ENCODE peak calls at places on chromosomes 5 and 9, in five cellular contexts. U, H, Z, A and G are unnamed samples.

GRCh38 chr5:40754381-40755092 is 1.2 kb downstream of the TTC33 start:
- DNase-seq in Z (no peak), A (no peak), U (no peak), H (no peak), G (no peak)

GRCh38 chr5:168215646-168216045 is 75.8 kb upstream of the WWC1 start:
- DNase-seq in H (no peak), Z (no peak), A (no peak), U (no peak), G (no peak)

GRCh38 chr9:27368317-27368985 is 71.5 kb upstream of the EQTN start:
- DNase-seq in U (no peak), Z (no peak), A (no peak), H (no peak), G (no peak)

GRCh38 chr5:138898336-138898735 is 23.2 kb upstream of the LRRTM2 start:
- DNase-seq in Z (no peak), U (no peak), H (no peak), A (no peak), G (no peak)

GRCh38 chr5:6556089-6556801 is 76.6 kb downstream of the NSUN2 start:
- DNase-seq in A (no peak), Z (no peak), U (peak), H (no peak), G (peak)

GRCh38 chr5:66867622-66868322 is 271.6 kb downstream of the MAST4 start:
- DNase-seq in A (no peak), H (no peak), U (no peak), Z (no peak), G (no peak)

GRCh38 chr5:180816608-180817534 is 14.3 kb upstream of the MGAT1 start:
- DNase-seq in A (no peak), U (no peak), H (no peak), Z (no peak), G (no peak)

GRCh38 chr9:19379697-19380046 is 364 bp downstream of the RPS6 start:
- DNase-seq in A (peak), H (no peak), U (no peak), Z (peak), G (no peak)

GRCh38 chr5:137333461-137333860 is 165.7 kb downstream of the SPOCK1 start:
- DNase-seq in U (no peak), H (no peak), Z (no peak), A (no peak), G (no peak)

GRCh38 chr9:120931278-120932085 is 4.9 kb upstream of the TRAF1 start:
- DNase-seq in A (no peak), U (peak), H (no peak), Z (no peak), G (no peak)

GRCh38 chr9:136769710-136770191 is 5.4 kb upstream of the LCN15 start:
- DNase-seq in Z (no peak), U (peak), A (no peak), H (no peak), G (no peak)

GRCh38 chr9:123360161-123361085 is 4.4 kb downstream of the CRB2 start:
- DNase-seq in Z (no peak), U (no peak), A (peak), H (no peak), G (no peak)

GRCh38 chr9:138102246-138103051 is 224.9 kb downstream of the CACNA1B start:
- DNase-seq in Z (peak), A (no peak), H (no peak), U (no peak), G (peak)

GRCh38 chr5:75681125-75681830 is 36.0 kb downstream of the POC5 start:
- DNase-seq in H (no peak), A (no peak), Z (no peak), U (peak), G (no peak)
- TF ChIP-seq CTCF in H (peak), A (peak), Z (peak), U (peak), G (peak)

GRCh38 chr5:112604741-112605390 is 132.8 kb upstream of the APC start:
- DNase-seq in U (no peak), Z (no peak), A (no peak), H (no peak), G (no peak)
- TF ChIP-seq CTCF in U (no peak), Z (no peak), A (peak), H (peak), G (no peak)

GRCh38 chr5:174725991-174726601 is 1.7 kb downstream of the MSX2 start:
- DNase-seq in H (no peak), A (no peak), U (no peak), Z (no peak), G (no peak)

GRCh38 chr5:174723315-174723978 is 935 bp upstream of the MSX2 start:
- DNase-seq in Z (no peak), U (no peak), A (no peak), H (no peak), G (no peak)

GRCh38 chr5:174725261-174725990 is 1.0 kb downstream of the MSX2 start:
- DNase-seq in A (no peak), U (peak), H (no peak), Z (no peak), G (no peak)

GRCh38 chr5:174723979-174724483 is 351 bp upstream of the MSX2 start:
- DNase-seq in Z (no peak), A (no peak), H (no peak), U (peak), G (no peak)

DNA sequence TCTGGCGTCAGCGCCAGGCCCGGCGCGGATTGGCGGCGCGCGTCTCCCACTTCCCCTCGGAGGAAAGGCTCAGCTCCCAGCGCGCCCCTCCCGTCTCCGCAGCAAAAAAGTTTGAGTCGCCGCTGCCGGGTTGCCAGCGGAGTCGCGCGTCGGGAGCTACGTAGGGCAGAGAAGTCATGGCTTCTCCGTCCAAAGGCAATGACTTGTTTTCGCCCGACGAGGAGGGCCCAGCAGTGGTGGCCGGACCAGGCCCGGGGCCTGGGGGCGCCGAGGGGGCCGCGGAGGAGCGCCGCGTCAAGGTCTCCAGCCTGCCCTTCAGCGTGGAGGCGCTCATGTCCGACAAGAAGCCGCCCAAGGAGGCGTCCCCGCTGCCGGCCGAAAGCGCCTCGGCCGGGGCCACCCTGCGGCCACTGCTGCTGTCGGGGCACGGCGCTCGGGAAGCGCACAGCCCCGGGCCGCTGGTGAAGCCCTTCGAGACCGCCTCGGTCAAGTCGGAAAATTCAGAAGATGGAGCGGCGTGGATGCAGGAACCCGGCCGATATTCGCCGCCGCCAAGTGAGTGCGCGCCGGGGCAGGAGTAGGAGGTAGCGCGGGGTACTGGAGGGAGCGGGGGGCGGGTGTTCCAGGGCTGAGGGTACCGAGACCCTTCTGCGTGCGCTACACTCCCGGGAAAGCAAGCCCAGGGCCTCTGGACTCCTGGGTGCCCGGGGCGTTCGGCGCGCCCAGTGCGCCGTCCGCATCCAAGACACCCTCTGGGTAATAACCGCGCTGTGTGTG is at the start of gene MSX2:
- DNase-seq in Z (peak), A (peak), H (peak), U (peak), G (peak)
- TF ChIP-seq CTCF in Z (no peak), A (no peak), H (no peak), U (no peak), G (peak)

GRCh38 chr9:124855566-124855943 is 2.3 kb downstream of the WDR38 start:
- DNase-seq in H (no peak), A (no peak), Z (peak), U (no peak), G (no peak)

GRCh38 chr9:124857533-124858162 is 4.1 kb downstream of the RPL35 start:
- DNase-seq in Z (no peak), U (no peak), A (no peak), H (no peak), G (no peak)

GRCh38 chr9:124854822-124855221 is 1.6 kb downstream of the WDR38 start:
- DNase-seq in H (no peak), A (no peak), Z (no peak), U (no peak), G (no peak)

GRCh38 chr9:124854161-124854560 is 901 bp downstream of the WDR38 start:
- DNase-seq in H (no peak), Z (peak), A (no peak), U (no peak), G (no peak)

DNA sequence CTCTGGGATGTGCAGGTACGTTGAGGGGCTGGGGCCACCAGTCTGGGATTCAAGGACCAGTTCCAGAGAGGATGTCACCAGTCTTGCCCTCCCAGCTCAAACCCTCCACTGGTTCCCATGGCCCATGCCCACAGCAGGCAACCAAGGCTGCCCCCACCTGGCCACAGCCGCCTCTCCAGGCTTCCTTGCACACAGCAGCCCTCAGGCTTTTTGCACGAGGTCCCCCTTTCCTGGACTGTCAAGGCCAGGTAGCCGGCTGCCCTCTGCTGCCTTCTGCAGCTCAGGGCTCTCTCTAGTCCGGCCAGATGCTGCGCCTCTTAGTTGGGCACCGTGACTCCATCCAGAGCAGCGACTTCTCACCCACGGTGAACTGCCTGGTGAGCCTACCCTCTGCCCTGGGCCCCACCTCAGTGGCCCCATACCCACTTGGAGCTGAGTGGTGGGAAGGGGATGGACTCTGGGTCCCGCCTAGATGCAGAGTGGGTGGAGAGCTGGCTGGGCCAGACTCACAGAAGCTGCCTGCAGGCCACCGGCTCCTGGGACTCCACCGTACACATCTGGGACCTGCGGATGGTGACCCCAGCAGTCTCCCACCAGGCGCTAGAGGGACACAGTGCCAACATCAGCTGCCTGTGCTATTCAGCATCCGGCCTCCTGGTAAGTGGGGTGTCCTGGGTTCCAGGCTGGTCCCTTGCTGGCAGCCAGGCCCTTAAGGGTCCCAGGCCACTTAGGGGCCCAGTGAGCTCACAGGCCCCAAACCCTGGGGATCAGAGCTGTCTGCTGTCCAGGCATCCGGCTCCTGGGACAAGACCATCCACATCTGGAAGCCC is 2.9 kb downstream of the WDR38 start:
- DNase-seq in H (no peak), U (peak), A (no peak), Z (peak), G (no peak)
- TF ChIP-seq CTCF in H (peak), U (peak), A (peak), Z (no peak), G (peak)

GRCh38 chr9:87667164-87667738 is 58.7 kb upstream of the CTSL start:
- DNase-seq in H (no peak), Z (no peak), A (no peak), U (no peak), G (no peak)
- TF ChIP-seq CTCF in H (peak), Z (no peak), A (peak), U (no peak), G (peak)

DNA sequence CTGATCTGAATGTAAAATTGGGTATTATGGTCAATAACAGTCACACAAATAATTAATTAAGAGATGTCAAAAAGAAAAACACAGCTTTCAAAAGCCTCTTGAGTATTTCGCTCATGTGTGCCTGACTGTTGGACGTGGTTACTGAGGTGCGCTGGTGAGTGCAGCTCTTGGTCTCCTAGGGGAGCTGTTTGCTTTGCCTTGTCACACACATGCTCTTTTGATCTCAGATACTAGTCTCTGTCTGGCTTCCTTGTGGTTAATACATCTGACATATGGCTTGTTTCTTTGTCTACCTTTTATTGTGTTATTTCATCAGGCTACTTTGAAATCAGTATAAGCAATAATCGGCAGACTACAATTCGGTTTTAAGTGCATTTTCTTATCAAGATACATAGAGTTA is 51.5 kb downstream of the PCSK1 start:
- DNase-seq in U (no peak), Z (no peak), H (no peak), A (no peak), G (no peak)
- TF ChIP-seq CTCF in U (no peak), Z (no peak), H (no peak), A (no peak), G (no peak)

GRCh38 chr5:68884893-68885292 is 208.9 kb upstream of the SLC30A5 start:
- DNase-seq in A (no peak), U (peak), H (no peak), Z (no peak), G (no peak)
- TF ChIP-seq CTCF in A (peak), U (peak), H (peak), Z (no peak), G (peak)

GRCh38 chr5:95331358-95331757 is 46.5 kb upstream of the MCTP1 start:
- DNase-seq in U (peak), Z (no peak), H (no peak), A (no peak), G (no peak)

GRCh38 chr5:95334900-95335538 is 50.1 kb upstream of the MCTP1 start:
- DNase-seq in Z (no peak), H (no peak), U (no peak), A (no peak), G (no peak)

GRCh38 chr5:95327211-95327610 is 42.3 kb upstream of the MCTP1 start:
- DNase-seq in A (no peak), Z (no peak), H (no peak), U (no peak), G (no peak)

DNA sequence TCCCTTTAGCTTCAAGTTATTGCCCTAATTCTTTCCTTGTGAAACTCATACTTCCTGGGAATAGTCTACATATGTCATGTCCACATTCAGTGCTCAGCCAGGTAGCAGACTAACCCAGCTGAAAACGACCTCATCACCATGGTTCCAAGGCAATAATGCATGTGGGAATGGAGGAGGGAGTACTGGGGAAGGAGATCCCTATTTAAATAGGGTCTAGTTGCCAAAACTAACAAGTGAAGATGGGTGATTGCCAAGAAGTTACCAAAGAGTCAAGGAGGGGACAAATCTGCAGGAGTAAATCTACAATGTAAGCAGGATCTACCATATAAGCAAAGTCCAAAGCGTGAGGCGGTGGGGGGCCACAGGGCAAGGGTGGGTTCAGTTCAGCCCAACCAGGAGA is 47.3 kb upstream of the MCTP1 start:
- DNase-seq in A (no peak), U (peak), H (no peak), Z (no peak), G (no peak)
- TF ChIP-seq CTCF in A (no peak), U (no peak), H (no peak), Z (no peak), G (no peak)

DNA sequence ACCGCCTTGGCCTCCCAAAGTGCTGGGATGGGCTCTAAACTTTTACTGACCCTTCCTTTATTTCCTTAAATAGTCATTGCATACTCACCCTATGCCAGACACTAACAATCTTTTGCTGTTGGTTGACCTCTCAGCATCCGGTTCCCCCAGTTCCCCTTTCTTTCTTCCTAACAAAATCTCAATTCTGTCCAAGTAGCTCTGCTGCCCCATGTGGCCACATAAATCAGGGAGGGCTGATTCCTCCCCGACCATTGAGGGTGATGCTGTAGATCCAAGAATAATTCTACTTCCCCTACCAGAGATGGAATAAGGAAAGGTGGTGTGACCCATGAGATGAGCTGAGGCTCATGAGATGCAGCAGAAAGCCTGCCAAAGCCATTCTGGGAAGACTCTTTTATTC is 315.3 kb upstream of the MSX2 start:
- DNase-seq in A (no peak), Z (no peak), H (no peak), U (peak), G (no peak)
- TF ChIP-seq CTCF in A (peak), Z (no peak), H (no peak), U (no peak), G (peak)

GRCh38 chr5:134037160-134037559 is 32.4 kb upstream of the VDAC1 start:
- DNase-seq in Z (no peak), U (no peak), A (no peak), H (no peak), G (no peak)
- TF ChIP-seq CTCF in Z (no peak), U (no peak), A (no peak), H (no peak), G (no peak)